ENCODE peak calls at places on chromosomes 4 and X, in six cellular contexts. S, B, M, C, J and T are unnamed samples.

GRCh38 chr4:10299601-10300000 is 157.6 kb downstream of the ZNF518B start:
- DNase-seq in S (no peak), B (no peak), M (peak), C (no peak), J (no peak), T (no peak)

GRCh38 chr4:182143822-182144620 is 99.2 kb upstream of the TENM3 start:
- DNase-seq in S (peak), B (peak), M (peak), C (no peak), J (peak), T (peak)

GRCh38 chr4:121951570-121952110 is at the start of gene TRPC3:
- DNase-seq in S (peak), B (peak), M (no peak), C (no peak), J (peak), T (peak)

GRCh38 chr4:61199869-61200194 is 294 bp upstream of the ADGRL3 start:
- DNase-seq in S (no peak), B (no peak), M (no peak), C (no peak), J (no peak), T (no peak)

GRCh38 chr4:78343682-78344081 is 207.9 kb upstream of the ANXA3 start:
- DNase-seq in S (no peak), B (no peak), M (no peak), C (no peak), J (no peak), T (peak)

GRCh38 chrX:103398321-103398937 is 22.1 kb downstream of the BEX3 start:
- DNase-seq in S (peak), B (peak), M (peak), C (no peak), J (no peak), T (no peak)

GRCh38 chrX:119655125-119655524 is 37.8 kb downstream of the SEPTIN6 start:
- DNase-seq in S (peak), B (peak), M (peak), C (no peak), J (no peak), T (peak)

GRCh38 chr4:8159522-8160232 is 1.1 kb upstream of the ABLIM2 start:
- DNase-seq in S (no peak), B (no peak), M (no peak), C (no peak), J (peak), T (no peak)

GRCh38 chr4:162201673-162202072 is 37.9 kb upstream of the FSTL5 start:
- DNase-seq in S (no peak), B (peak), M (no peak), C (no peak), J (no peak), T (no peak)

GRCh38 chrX:112798736-112799135 is 41.9 kb downstream of the AMOT start:
- DNase-seq in S (no peak), B (no peak), M (no peak), C (no peak), J (no peak), T (no peak)

GRCh38 chr4:6720202-6720699 is 4.3 kb downstream of the BLOC1S4 start:
- DNase-seq in S (peak), B (peak), M (no peak), C (peak), J (peak), T (peak)

GRCh38 chr4:40486534-40486933 is 143.1 kb downstream of the RBM47 start:
- DNase-seq in S (no peak), B (peak), M (no peak), C (no peak), J (no peak), T (no peak)

GRCh38 chr4:148355442-148356123 is 86.6 kb downstream of the NR3C2 start:
- DNase-seq in S (no peak), B (no peak), M (no peak), C (no peak), J (no peak), T (no peak)

GRCh38 chrX:3345281-3346081 is 971 bp downstream of the MXRA5 start:
- DNase-seq in S (peak), B (peak), M (no peak), C (no peak), J (peak), T (peak)

GRCh38 chr4:89069481-89069880 is 12.5 kb upstream of the FAM13A start:
- DNase-seq in S (no peak), B (no peak), M (no peak), C (no peak), J (no peak), T (no peak)

GRCh38 chr4:71290074-71290473 is 48.7 kb upstream of the SLC4A4 start:
- DNase-seq in S (no peak), B (peak), M (no peak), C (no peak), J (no peak), T (no peak)
- H3K27ac ChIP-seq in S (no peak), B (peak), M (no peak), C (no peak), J (no peak), T (no peak)

GRCh38 chrX:63930140-63930539 is 145.1 kb upstream of the ARHGEF9 start:
- DNase-seq in S (no peak), B (no peak), M (no peak), C (no peak), J (peak), T (peak)
- TF ChIP-seq CTCF in S (peak), B (peak), M (no peak), C (no peak), J (peak), T (no peak)

GRCh38 chrX:16870095-16870860 is at the start of gene RBBP7:
- DNase-seq in S (peak), B (peak), M (peak), C (peak), J (peak), T (peak)
- H3K27ac ChIP-seq in S (peak), B (peak), M (peak), C (peak), J (peak), T (peak)

GRCh38 chrX:12269484-12269883 is 131.2 kb downstream of the FRMPD4 start:
- DNase-seq in S (no peak), B (no peak), M (no peak), C (no peak), J (no peak), T (no peak)
- TF ChIP-seq CTCF in S (no peak), B (no peak), M (peak), C (no peak), J (no peak), T (no peak)

GRCh38 chr4:98518555-98519267 is 139.7 kb downstream of the TSPAN5 start:
- DNase-seq in S (no peak), B (no peak), M (no peak), C (no peak), J (peak), T (no peak)

GRCh38 chr4:98517444-98518021 is 140.9 kb downstream of the TSPAN5 start:
- DNase-seq in S (no peak), B (peak), M (no peak), C (no peak), J (no peak), T (peak)

GRCh38 chr4:98522062-98522461 is 136.3 kb downstream of the TSPAN5 start:
- DNase-seq in S (no peak), B (no peak), M (no peak), C (no peak), J (no peak), T (no peak)

GRCh38 chr4:98521486-98521885 is 136.9 kb downstream of the TSPAN5 start:
- DNase-seq in S (no peak), B (no peak), M (no peak), C (no peak), J (no peak), T (no peak)

DNA sequence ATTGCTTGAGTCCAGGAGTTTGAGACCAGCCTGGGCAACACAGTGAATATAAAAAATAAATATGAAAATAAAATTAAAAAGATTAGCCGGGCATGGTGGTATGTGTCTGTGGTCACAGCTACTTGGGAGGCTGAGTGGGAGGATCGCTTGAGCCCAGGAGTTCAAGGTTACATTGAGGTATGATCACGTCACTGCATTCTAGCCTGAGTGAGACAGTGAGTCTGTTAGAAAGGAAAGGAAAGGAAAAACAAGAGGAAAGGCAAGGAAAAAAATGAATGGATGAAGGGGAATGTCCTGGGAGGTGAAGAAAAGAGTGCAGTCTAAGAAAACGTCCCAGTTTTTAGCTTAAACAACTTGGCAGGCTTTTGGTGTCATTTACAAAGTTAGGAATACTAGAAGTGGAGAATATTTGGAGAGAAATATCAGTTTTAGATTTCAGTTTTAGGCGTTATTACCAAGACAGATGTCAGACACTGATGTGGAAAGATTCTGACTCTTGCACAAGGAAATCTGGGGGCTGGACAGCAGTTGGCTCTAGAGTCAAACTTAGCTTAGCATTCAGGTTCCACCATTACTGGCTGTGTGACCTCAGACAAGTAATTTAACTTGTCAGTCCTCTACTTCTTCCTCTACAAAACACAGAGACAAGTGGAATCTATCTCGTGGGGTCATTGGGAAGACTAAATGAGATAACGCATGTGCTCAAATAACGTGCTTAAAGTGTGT is 139.0 kb downstream of the TSPAN5 start:
- DNase-seq in S (no peak), B (peak), M (no peak), C (no peak), J (no peak), T (peak)
- H3K27ac ChIP-seq in S (no peak), B (no peak), M (no peak), C (no peak), J (no peak), T (peak)

GRCh38 chr4:174828845-174829701 is at the start of gene GLRA3:
- DNase-seq in S (peak), B (peak), M (no peak), C (no peak), J (peak), T (peak)
- TF ChIP-seq CTCF in S (no peak), B (no peak), M (no peak), C (no peak), J (peak), T (no peak)

GRCh38 chr4:172776203-172776896 is 392.3 kb upstream of the GALNT7 start:
- DNase-seq in S (no peak), B (no peak), M (no peak), C (no peak), J (no peak), T (no peak)

GRCh38 chr4:172770787-172771186 is 397.8 kb upstream of the GALNT7 start:
- DNase-seq in S (no peak), B (no peak), M (no peak), C (no peak), J (no peak), T (no peak)

DNA sequence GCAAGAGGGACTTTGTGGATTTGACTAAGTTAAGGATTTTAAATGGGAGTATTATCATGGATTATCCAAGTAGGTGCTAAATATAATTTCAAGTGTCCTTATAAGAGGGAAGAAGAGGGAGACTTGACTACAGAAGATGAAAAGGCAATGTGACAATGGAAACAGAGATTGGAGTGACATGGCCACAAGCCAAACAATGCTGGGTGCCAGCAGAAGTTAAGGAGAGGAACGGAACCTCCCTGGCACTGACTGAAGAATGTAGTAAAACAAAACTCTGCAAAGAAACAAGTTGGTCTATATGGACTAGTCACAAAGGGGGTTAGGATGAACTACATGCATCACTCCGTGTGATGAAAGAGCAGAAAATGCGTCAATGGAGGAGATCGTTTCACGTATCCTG is 395.8 kb upstream of the GALNT7 start:
- DNase-seq in S (no peak), B (no peak), M (no peak), C (no peak), J (no peak), T (no peak)
- H3K27ac ChIP-seq in S (no peak), B (no peak), M (no peak), C (no peak), J (no peak), T (no peak)

GRCh38 chr4:71532407-71532806 is 193.6 kb downstream of the SLC4A4 start:
- DNase-seq in S (no peak), B (no peak), M (no peak), C (no peak), J (no peak), T (no peak)

GRCh38 chr4:71520850-71521249 is 182.0 kb downstream of the SLC4A4 start:
- DNase-seq in S (no peak), B (peak), M (peak), C (no peak), J (no peak), T (no peak)

GRCh38 chr4:71524746-71525145 is 185.9 kb downstream of the SLC4A4 start:
- DNase-seq in S (no peak), B (no peak), M (no peak), C (no peak), J (no peak), T (no peak)

DNA sequence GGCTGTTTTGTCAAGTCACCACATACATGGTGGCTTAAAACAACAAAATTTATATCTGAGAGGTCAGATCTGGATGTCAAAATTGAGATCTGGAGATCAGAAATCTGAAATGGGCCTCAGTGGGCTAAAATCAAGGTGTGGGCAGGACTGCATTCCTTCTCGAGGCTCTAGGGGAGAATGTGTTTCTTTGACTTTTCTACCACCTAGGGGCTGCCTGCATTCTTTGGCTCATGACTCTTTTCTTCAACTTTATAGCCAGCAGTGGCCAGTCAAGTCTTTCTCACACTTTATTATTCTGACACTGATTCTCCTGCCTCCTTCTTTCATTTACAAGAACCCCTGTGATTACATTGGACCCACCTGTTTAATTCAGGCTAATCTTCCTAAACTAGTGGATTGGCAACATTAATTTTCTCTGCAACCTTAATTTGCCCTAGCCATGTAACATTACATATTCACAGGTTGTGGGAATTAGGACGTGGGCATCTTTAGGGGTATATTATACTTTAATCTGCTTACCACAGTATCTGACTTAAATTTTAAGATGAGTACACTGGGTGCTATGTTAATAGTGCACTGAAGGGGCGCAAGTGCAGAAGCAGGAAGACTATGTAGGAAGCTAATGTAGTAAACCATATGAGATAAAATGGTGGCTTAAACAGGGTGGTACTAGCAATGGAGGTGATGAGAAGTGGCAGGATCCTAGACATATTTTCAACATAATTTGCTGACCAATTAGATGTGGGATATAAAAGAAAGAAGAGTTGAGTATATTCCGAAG is 188.0 kb downstream of the SLC4A4 start:
- DNase-seq in S (no peak), B (no peak), M (no peak), C (no peak), J (peak), T (no peak)
- TF ChIP-seq CTCF in S (no peak), B (no peak), M (peak), C (no peak), J (peak), T (no peak)

DNA sequence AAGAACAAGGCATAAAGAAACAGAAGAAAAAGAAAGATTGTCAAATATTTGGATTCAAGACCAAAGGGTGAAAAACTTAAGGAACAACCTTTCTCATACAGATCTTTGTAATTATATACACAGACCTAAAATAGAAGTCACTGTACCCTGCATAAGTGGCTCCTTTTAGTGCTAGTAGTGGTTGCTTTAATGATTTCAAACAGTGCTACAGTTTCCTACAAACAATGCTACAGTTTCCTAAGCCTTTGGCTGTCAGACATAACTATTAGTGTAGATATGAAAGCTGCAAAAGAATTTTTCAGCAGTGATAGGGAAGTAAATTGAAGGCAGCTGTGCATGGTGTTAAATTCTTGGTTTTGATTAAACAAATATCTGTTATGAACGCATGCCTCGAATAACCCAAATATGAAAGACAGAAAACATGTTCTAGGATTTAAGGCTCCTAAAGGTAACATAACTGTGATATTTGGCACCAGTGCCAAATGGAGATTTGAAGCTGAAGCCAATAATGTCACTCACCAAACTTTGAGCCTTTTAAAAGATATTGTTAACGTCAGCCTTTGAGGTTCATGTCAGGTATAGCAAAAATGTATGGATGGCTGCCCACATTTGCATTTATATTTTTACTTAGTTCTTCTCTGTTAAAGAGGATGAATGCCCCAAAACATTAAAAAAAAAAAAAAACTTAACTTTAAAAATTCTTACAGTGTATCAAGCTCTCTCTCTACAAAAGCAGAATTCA is 36.6 kb downstream of the SMARCAD1 start:
- DNase-seq in S (no peak), B (no peak), M (no peak), C (no peak), J (no peak), T (no peak)
- H3K27ac ChIP-seq in S (no peak), B (no peak), M (no peak), C (no peak), J (no peak), T (no peak)